ENCODE peak calls at places on chromosomes 13 and 19, in eight cellular contexts. H is transverse colon; U is endothelial cell; B is mesothelial cell of epicardium; R is CD4-positive, alpha-beta T cell; O is astrocyte of the cerebellum; V is ascending aorta; P is GM13976. F is an unnamed sample.

GRCh38 chr19:18098891-18099622 is 1.5 kb downstream of the MAST3 start:
- DNase-seq in H (peak), V (no peak), O (no peak), P (peak), R (peak), B (no peak), U (no peak), F (no peak)

GRCh38 chr19:15595069-15595468 is 19.9 kb upstream of the CYP4F8 start:
- DNase-seq in R (no peak), O (no peak), P (no peak), H (no peak), V (no peak), B (no peak), U (no peak), F (no peak)

GRCh38 chr13:106246237-106246636 is 289.2 kb downstream of the EFNB2 start:
- DNase-seq in P (no peak), H (no peak), V (no peak), U (no peak), B (no peak), O (no peak), R (no peak), F (no peak)

GRCh38 chr19:18741566-18742121 is 49.5 kb downstream of the COMP start:
- DNase-seq in V (no peak), R (no peak), B (no peak), H (peak), P (no peak), U (no peak), O (no peak), F (no peak)

GRCh38 chr19:49102303-49102702 is 11.9 kb upstream of the LIN7B start:
- DNase-seq in U (no peak), O (no peak), R (no peak), H (no peak), V (no peak), B (no peak), P (no peak), F (no peak)

GRCh38 chr19:19147344-19147743 is 9.1 kb upstream of the TMEM161A start:
- DNase-seq in P (no peak), O (no peak), R (no peak), H (no peak), U (no peak), V (no peak), B (no peak), F (no peak)

GRCh38 chr19:50952890-50953289 is at the start of gene KLK5:
- DNase-seq in V (no peak), R (no peak), U (no peak), B (no peak), P (no peak), H (no peak), O (no peak), F (no peak)

GRCh38 chr19:4323692-4324091 is 14.9 kb downstream of the STAP2 start:
- DNase-seq in H (no peak), P (peak), U (no peak), R (no peak), V (no peak), B (no peak), O (no peak), F (no peak)

GRCh38 chr13:27821566-27821965 is 29.3 kb downstream of the GSX1 start:
- DNase-seq in U (no peak), H (no peak), O (no peak), B (no peak), R (no peak), V (no peak), P (no peak), F (no peak)

GRCh38 chr13:25489238-25489637 is 117.5 kb downstream of the ATP8A2 start:
- DNase-seq in O (no peak), R (no peak), B (no peak), U (no peak), H (no peak), V (no peak), P (no peak), F (no peak)

DNA sequence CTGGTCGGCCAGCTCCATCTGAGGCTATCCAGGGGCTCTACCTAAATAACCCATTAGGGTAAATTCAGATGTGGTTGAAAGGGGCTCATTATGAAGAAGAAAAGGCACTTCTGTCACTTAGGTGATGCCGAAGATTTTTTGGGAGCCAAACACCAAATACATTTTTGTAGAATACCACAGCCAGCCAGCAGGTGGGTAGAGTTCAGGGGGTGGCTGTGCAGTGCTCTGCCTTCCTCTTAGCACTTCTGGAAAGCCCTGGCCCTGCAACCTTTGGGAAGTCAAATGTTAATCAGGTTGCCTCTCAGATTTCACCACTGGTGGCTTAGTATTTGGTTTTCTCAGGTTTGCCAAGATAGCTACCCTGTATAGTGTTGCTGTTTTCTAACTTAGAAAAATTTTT is 18.5 kb upstream of the GPR18 start:
- DNase-seq in O (no peak), U (no peak), B (no peak), R (no peak), P (no peak), H (no peak), V (no peak), F (no peak)
- TF ChIP-seq CTCF in O (no peak), U (no peak), B (no peak), R (no peak), P (no peak), H (no peak), V (no peak), F (no peak)

DNA sequence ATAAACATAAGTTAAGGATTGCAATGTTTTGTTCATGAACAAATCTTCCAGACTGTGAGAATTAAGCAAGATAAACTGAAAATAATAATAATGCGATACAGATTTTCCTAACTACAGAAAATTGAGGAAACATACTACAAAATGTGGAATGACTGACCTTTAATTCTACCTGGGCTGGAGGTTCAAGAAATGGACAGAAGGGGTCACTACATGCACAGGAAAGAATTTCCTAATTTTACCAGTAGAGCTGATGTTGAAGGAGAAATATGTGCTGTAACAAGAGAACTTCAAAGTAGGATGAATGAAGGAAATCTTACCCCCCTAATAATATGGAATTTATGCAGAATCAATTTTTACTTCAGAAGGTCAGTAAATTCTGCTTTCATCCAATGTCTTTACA is 62.3 kb downstream of the ZNF627 start:
- DNase-seq in P (peak), H (no peak), O (no peak), V (no peak), B (no peak), R (no peak), U (no peak), F (no peak)
- TF ChIP-seq CTCF in P (peak), H (peak), O (no peak), V (peak), B (no peak), R (no peak), U (peak), F (no peak)

DNA sequence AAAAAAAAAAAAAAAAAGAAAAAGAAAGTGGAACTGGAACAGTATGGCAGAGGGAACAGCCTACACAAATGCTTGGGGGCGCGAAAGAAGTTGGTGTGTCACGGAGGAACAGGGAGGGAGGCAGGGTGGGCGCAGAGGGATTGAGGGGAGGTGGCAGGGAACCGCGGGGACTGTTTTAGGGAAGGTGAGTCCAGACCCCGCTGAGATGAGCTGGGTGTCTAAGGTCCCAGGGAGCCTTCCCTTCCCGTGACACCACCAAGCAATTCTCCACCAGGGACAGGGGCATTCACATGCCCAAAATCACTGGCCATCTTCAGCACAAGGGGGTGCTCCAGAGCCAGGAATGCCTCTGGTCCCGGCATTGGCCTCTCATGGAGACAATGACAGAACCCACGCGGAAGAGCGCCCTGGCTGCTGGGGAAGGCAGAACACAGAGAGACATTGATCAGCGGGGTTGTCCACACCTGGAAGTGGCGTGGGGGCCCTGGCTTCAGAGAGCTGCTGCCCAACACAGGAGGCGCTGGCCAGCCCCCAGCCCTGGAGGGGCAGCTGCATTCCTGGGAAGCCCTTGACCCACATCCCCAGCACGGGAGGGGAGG is 6.9 kb downstream of the PEAK3 start:
- DNase-seq in H (peak), U (peak), P (peak), V (peak), O (peak), B (no peak), R (peak), F (no peak)
- TF ChIP-seq CTCF in H (peak), U (peak), P (peak), V (peak), O (peak), B (peak), R (peak), F (no peak)

DNA sequence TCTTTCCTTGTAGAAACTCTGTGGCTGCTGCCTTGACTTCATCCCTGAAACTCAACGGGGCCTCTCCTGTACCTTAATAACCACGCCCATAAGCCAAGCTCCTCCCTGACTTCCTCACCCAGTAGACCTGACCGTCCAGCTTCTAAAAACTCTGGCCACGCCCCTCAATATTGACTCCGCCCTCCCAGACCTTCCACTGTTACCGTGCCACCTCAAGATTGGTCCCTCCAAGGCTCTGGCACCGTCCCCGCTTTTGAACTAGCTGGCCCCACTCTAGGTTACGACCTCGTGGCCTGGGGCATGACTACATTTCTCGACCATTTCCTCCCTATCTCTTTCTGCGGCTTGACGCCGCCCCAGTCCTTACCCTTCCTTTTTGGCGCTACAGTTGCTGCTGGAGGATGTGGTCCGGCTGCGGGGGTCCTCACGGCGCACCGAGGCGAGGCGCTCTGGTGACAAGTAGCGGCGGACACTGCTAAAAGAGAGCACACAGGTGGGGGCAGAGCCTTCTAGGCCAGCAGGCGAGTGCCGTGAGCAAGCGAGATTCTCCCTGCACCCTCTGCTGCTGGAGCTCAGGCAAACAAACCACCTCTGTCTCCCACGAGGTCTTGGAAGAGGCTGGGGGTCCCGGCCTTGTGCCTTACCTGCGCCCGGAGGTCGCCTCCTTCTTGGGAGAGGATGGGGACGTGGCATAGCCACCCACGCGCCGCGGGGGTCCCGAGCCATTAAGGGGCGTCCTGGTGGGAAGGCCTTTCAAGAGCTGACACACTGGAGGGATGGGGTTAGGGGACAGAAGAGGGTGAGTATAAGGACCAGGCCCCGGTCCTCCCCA is 2.3 kb upstream of the EML2 start:
- DNase-seq in R (peak), H (peak), V (peak), B (peak), P (peak), O (no peak), U (peak), F (peak)
- TF ChIP-seq CTCF in R (no peak), H (no peak), V (no peak), B (no peak), P (no peak), O (no peak), U (no peak), F (no peak)

DNA sequence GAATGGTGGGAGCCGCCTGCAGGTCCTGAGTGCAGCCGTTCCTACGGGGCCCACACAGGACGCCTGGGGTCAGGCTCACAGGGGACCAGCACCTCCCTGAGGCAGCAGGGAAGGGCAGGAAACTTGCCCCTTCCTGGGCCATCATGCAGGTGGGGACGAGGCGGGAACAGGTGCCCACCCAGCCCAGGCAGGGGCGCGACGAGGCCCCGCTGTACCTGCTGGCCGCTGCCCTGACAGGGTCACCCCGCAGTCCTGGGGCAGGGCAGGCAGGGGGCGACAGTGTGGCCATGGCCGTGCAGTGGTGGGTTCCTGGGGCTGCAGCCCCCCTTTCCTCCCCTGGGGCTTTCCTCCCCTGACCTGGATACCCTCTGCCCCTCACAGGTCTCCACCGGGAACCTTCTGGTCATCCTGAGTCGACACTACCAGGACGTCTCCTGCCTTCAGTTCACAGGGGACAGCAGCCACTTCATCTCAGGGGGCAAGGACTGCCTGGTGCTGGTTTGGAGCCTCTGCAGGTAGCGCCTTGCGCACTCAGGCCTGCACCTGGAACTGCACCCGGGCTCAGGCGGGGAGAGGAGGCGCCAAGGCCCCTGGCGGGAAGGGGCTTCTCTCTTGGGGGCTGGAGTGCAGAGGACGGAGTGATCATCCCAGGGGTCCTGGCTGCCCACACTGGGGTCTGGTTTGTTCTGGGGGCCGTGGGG is 5.4 kb downstream of the WDR18 start:
- DNase-seq in O (no peak), P (no peak), H (no peak), B (peak), V (no peak), R (no peak), U (peak), F (no peak)
- TF ChIP-seq CTCF in O (peak), P (peak), H (no peak), B (no peak), V (no peak), R (no peak), U (peak), F (no peak)

GRCh38 chr19:53365134-53365898 is at the start of gene ZNF525:
- DNase-seq in O (peak), P (peak), R (peak), H (peak), U (peak), V (peak), B (peak), F (peak)
- TF ChIP-seq CTCF in O (peak), P (no peak), R (peak), H (peak), U (peak), V (peak), B (peak), F (no peak)

GRCh38 chr13:47598340-47598911 is 402.6 kb downstream of the SUCLA2 start:
- DNase-seq in P (peak), H (no peak), B (no peak), V (no peak), R (no peak), O (no peak), U (no peak), F (no peak)
- TF ChIP-seq CTCF in P (no peak), H (no peak), B (no peak), V (peak), R (no peak), O (peak), U (peak), F (no peak)

DNA sequence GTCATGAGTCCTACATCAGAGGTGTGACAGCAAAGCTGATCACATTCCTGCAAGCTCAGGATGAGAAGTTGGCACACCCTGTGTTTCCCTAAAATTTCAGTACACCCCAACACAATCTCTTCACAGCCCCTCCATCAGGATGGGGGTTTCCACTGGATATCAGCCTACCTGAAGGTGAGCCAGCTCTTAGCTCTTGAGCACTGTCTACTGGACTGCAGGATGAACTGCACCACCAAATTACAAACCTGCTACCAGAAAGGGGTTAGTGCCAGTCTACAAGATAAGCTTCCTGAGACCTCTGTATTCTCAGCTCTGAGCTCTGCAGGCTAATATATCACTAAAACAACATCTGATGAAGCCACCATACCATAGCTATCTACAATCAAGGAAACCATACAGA is 1616.2 kb upstream of the SPRY2 start:
- DNase-seq in V (no peak), O (no peak), H (no peak), B (no peak), U (no peak), P (no peak), R (no peak), F (no peak)
- TF ChIP-seq CTCF in V (no peak), O (no peak), H (no peak), B (no peak), U (peak), P (no peak), R (no peak), F (no peak)

GRCh38 chr13:81171065-81171647 is 830.2 kb upstream of the SPRY2 start:
- DNase-seq in R (no peak), H (no peak), U (no peak), P (no peak), V (no peak), O (no peak), B (no peak), F (no peak)
- TF ChIP-seq CTCF in R (no peak), H (peak), U (peak), P (no peak), V (peak), O (peak), B (peak), F (no peak)

DNA sequence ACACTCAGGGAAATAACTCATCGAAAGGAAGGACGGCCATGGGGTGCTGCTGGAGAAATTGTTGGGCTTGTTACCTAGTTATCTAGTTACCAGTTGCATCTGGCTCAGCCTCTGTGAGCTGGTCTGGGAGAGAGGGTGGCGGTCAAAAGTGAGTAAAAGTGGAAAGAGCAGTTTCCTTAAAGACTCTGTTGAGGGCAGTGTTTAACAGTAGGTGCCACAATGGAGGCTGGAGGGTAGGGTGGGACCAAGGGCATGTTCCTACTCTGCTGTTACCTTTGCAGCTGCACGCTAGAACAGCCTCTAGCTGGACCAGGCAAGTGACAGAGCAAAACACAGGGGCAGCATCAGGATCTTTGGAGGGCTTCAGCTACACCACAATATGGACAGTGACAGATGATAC is 228.8 kb upstream of the STARD13 start:
- DNase-seq in U (no peak), R (no peak), H (no peak), B (no peak), O (no peak), V (no peak), P (no peak), F (no peak)
- TF ChIP-seq CTCF in U (no peak), R (no peak), H (no peak), B (no peak), O (no peak), V (no peak), P (no peak), F (no peak)

F was measured in omental fat pad.